ENCODE peak calls at places on chromosomes 13 and 19, in ten cellular contexts. G, O, R, M, Z, D, A, N, Q and H are unnamed samples.
A peak's percentile ranks its signal among the peaks of the same experiment; 100 is the strongest.

GRCh38 chr13:33264620-33264978 is 21.0 kb downstream of the STARD13 start:
- DNase-seq in O (no peak), D (no peak), Q (no peak), N (no peak), G (no peak), R (no peak), A (no peak), Z (no peak), M (no peak), H (peak; percentile 75)

GRCh38 chr13:73898276-73898675 is 235.9 kb downstream of the KLF12 start:
- DNase-seq in O (no peak), R (no peak), N (no peak), Q (peak; percentile 71), Z (no peak), A (no peak), M (no peak), G (no peak), D (no peak), H (no peak)

GRCh38 chr13:40377783-40378182 is 288.7 kb downstream of the FOXO1 start:
- DNase-seq in M (no peak), N (no peak), Q (peak; percentile 30), D (peak; percentile 67), A (no peak), Z (no peak), G (no peak), O (peak; percentile 52), R (no peak), H (peak; percentile 21)

GRCh38 chr19:40600086-40600917 is 867 bp upstream of the LTBP4 start:
- DNase-seq in N (no peak), Z (no peak), M (no peak), G (no peak), R (peak; percentile 14), A (no peak), Q (no peak), D (no peak), O (no peak), H (no peak)

GRCh38 chr19:58562126-58563033 is 4.0 kb upstream of the UBE2M start:
- DNase-seq in M (no peak), G (no peak), R (no peak), Q (peak; percentile 37), Z (no peak), N (no peak), A (no peak), O (peak; percentile 40), D (peak; percentile 51), H (peak; percentile 61)

GRCh38 chr19:1567116-1567847 is 843 bp downstream of the MEX3D start:
- DNase-seq in M (no peak), D (no peak), N (no peak), R (no peak), Z (no peak), Q (no peak), G (no peak), O (no peak), A (no peak), H (peak; percentile 44)

GRCh38 chr19:40465025-40465780 is at the start of gene BLVRB:
- DNase-seq in N (peak; percentile 53), D (peak; percentile 32), A (no peak), O (no peak), G (no peak), Q (peak; percentile 66), M (no peak), R (no peak), Z (peak; percentile 82), H (peak; percentile 68)

GRCh38 chr13:51435002-51435578 is 17.7 kb downstream of the INTS6 start:
- DNase-seq in M (no peak), G (no peak), A (no peak), Q (peak; percentile 21), Z (no peak), R (no peak), D (no peak), O (no peak), N (no peak), H (peak; percentile 35)

GRCh38 chr13:111115051-111115840 is at the start of gene ARHGEF7:
- DNase-seq in D (no peak), N (no peak), M (peak; percentile 35), Z (no peak), G (no peak), R (no peak), Q (peak; percentile 17), A (no peak), O (no peak), H (peak; percentile 6)

GRCh38 chr19:48856921-48857320 is 11.5 kb downstream of the PLEKHA4 start:
- DNase-seq in Q (no peak), Z (no peak), N (no peak), O (no peak), D (no peak), G (no peak), M (no peak), R (no peak), A (no peak), H (no peak)